ENCODE peak calls at places on chromosomes 13 and 19, in nine cellular contexts. F is progenitor cell of endocrine pancreas; H is right lobe of liver; W is HL-60; M is CD4-positive, alpha-beta T cell; O is GM13976; T is RWPE1; Z is choroid plexus epithelial cell; S is upper lobe of left lung. V is an unnamed sample.

GRCh38 chr19:15129856-15130580 is 22.8 kb downstream of the SYDE1 start:
- DNase-seq in F (no peak), H (no peak), W (no peak), M (no peak), O (no peak), T (peak; percentile 80), Z (no peak), S (peak; percentile 41), V (no peak)

GRCh38 chr13:70668983-70669382 is 560.7 kb upstream of the KLHL1 start:
- DNase-seq in F (no peak), H (no peak), W (no peak), M (no peak), O (no peak), T (no peak), Z (peak; percentile 23), S (no peak), V (no peak)

GRCh38 chr13:95185311-95185710 is 115.9 kb downstream of the ABCC4 start:
- DNase-seq in F (no peak), H (no peak), W (no peak), M (no peak), O (no peak), T (peak; percentile 7), Z (no peak), S (no peak), V (no peak)

GRCh38 chr19:57701625-57702024 is 7.4 kb downstream of the ZNF154 start:
- DNase-seq in F (no peak), H (no peak), W (no peak), M (no peak), O (no peak), T (no peak), Z (no peak), S (no peak), V (no peak)

GRCh38 chr19:46460981-46461380 is 10.4 kb downstream of the PNMA8A start:
- DNase-seq in F (no peak), H (no peak), W (no peak), M (no peak), O (no peak), T (no peak), Z (no peak), S (no peak), V (no peak)

GRCh38 chr19:15210323-15210774 is 9.6 kb upstream of the NOTCH3 start:
- DNase-seq in F (no peak), H (no peak), W (peak; percentile 97), M (no peak), O (no peak), T (peak; percentile 68), Z (no peak), S (peak; percentile 86), V (no peak)

GRCh38 chr13:25659091-25659502 is 287.3 kb downstream of the ATP8A2 start:
- DNase-seq in F (no peak), H (no peak), W (no peak), M (no peak), O (no peak), T (no peak), Z (peak; percentile 39), S (no peak), V (no peak)

GRCh38 chr19:1651548-1652394 is 644 bp downstream of the TCF3 start:
- DNase-seq in F (no peak), H (peak; percentile 50), W (peak; percentile 25), M (peak; percentile 31), O (no peak), T (peak; percentile 34), Z (peak; percentile 39), S (peak; percentile 42), V (peak; percentile 33)

GRCh38 chr19:46732172-46732938 is 13.5 kb upstream of the FKRP start:
- DNase-seq in F (no peak), H (no peak), W (no peak), M (no peak), O (no peak), T (no peak), Z (no peak), S (no peak), V (no peak)

GRCh38 chr19:7526093-7526929 is 3.9 kb downstream of the MCOLN1 start:
- DNase-seq in F (no peak), H (peak; percentile 25), W (no peak), M (no peak), O (no peak), T (no peak), Z (no peak), S (no peak), V (no peak)

DNA sequence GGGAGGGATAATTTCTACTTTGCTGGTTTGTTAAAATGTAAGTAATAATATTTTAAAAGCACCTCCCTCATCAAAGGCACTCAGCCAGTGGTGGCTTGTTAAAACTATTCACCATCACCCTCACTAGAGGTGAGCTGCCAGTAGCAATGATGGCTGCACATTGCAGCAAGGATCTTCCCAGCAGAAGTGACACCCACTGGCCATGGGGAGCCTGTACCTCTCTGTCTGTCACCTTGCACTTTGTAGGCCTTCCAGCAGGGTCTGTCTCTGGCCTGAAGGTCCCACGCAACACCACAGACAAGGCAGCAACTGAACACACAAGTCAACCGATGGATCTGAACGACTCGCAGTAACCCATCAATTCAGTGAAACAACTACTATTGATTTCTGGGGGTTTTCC is 47.3 kb upstream of the C13orf42 start:
- DNase-seq in F (no peak), H (no peak), W (no peak), M (no peak), O (no peak), T (no peak), Z (no peak), S (no peak), V (no peak)
- TF ChIP-seq CTCF in F (peak; percentile 22), H (no peak), W (no peak), M (no peak), O (no peak), T (no peak), Z (no peak), S (no peak), V (no peak)

GRCh38 chr19:14022469-14022868 is 5.5 kb upstream of the RLN3 start:
- DNase-seq in F (no peak), H (no peak), W (no peak), M (no peak), O (no peak), T (no peak), Z (peak; percentile 50), S (peak; percentile 60), V (no peak)

GRCh38 chr19:14021474-14021873 is 6.5 kb upstream of the RLN3 start:
- DNase-seq in F (no peak), H (no peak), W (peak; percentile 18), M (no peak), O (no peak), T (no peak), Z (no peak), S (no peak), V (no peak)

GRCh38 chr19:14019100-14019499 is 8.8 kb upstream of the RLN3 start:
- DNase-seq in F (no peak), H (no peak), W (no peak), M (no peak), O (no peak), T (no peak), Z (no peak), S (no peak), V (no peak)

GRCh38 chr19:14027856-14028450 is at the start of gene RLN3:
- DNase-seq in F (no peak), H (no peak), W (no peak), M (no peak), O (peak; percentile 23), T (no peak), Z (no peak), S (no peak), V (no peak)

GRCh38 chr19:14023404-14024235 is 4.3 kb upstream of the RLN3 start:
- DNase-seq in F (peak; percentile 33), H (peak; percentile 72), W (peak; percentile 83), M (no peak), O (no peak), T (peak; percentile 54), Z (peak; percentile 73), S (peak; percentile 58), V (peak; percentile 66)
- TF ChIP-seq CTCF in F (peak; percentile 57), H (peak; percentile 39), W (peak; percentile 75), M (peak; percentile 26), O (no peak), T (peak; percentile 71), Z (peak; percentile 71), S (peak; percentile 50), V (peak; percentile 55)

DNA sequence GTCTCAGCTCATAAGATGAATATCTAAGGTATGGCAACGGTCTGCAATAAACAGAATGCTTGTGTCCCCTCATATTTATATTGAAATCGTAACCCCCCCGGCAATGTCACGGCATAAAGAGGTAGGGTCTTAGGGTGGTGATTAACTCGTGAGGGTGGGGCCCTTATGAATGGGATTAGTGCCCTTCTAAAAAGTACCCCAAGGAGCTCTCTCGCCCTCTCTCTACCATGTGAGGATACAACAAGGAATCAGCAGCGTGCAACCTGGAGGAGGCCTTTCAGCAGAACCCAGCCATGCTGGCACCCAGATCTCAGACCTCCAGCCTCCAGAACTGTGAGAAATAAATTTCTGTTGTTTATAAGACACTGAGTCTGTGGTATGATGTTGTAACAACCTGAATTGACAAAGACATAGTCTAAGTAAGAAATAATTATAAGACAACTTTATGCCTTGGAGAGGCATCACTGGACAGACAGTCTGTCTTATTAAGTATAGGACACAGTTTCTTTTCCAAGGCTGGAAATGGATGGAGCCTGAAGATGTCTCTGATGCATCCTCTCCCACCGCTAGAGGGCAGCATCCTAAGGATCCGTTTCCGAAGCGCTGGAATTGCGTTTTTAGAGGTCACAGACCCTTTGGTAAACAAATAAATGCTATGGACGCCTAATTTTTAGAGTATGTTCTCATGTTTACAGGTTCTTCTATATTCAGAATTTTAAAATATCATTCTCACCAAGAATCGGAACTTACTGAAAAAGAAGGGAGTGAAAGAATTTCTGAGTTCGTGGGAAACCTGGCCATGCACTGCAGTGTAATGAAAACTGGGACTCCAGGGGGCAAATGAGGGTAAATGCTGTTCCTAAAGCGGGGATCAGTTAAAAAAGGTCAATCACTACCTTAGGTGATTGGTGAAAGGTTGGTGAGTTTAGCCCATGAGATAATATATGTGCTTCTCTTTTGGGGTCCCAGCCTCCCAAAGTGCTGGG is 13.3 kb upstream of the LEUTX start:
- DNase-seq in F (peak; percentile 31), H (peak; percentile 23), W (peak; percentile 8), M (peak; percentile 6), O (no peak), T (peak; percentile 24), Z (peak; percentile 54), S (peak; percentile 26), V (peak; percentile 67)
- TF ChIP-seq CTCF in F (peak; percentile 87), H (peak; percentile 75), W (peak; percentile 51), M (peak; percentile 81), O (peak; percentile 55), T (peak; percentile 83), Z (peak; percentile 87), S (peak; percentile 48), V (peak; percentile 80)

GRCh38 chr19:34835952-34836351 is 62.9 kb upstream of the ZNF599 start:
- DNase-seq in F (no peak), H (no peak), W (no peak), M (no peak), O (no peak), T (no peak), Z (no peak), S (no peak), V (no peak)

GRCh38 chr19:34837262-34837661 is 64.2 kb upstream of the ZNF599 start:
- DNase-seq in F (no peak), H (no peak), W (no peak), M (no peak), O (no peak), T (no peak), Z (peak; percentile 9), S (no peak), V (peak; percentile 24)

GRCh38 chr19:34841780-34842179 is 68.8 kb upstream of the ZNF599 start:
- DNase-seq in F (no peak), H (no peak), W (no peak), M (no peak), O (no peak), T (no peak), Z (no peak), S (no peak), V (no peak)

GRCh38 chr19:34838753-34839431 is 65.9 kb upstream of the ZNF599 start:
- DNase-seq in F (peak; percentile 31), H (peak; percentile 54), W (no peak), M (no peak), O (no peak), T (no peak), Z (peak; percentile 28), S (no peak), V (peak; percentile 47)

GRCh38 chr19:34838248-34838647 is 65.2 kb upstream of the ZNF599 start:
- DNase-seq in F (no peak), H (no peak), W (no peak), M (no peak), O (no peak), T (peak; percentile 20), Z (peak; percentile 30), S (no peak), V (no peak)
- TF ChIP-seq CTCF in F (no peak), H (no peak), W (no peak), M (no peak), O (no peak), T (no peak), Z (no peak), S (no peak), V (no peak)